ENCODE peak calls at places on chromosomes 5 and 9, in six cellular contexts. One of them, this sample, is unnamed.

GRCh38 chr9:107513464-107514092 is 24.0 kb upstream of the KLF4 start:
- DNase-seq in osteoblast: no peak
- DNase-seq in left colon: no peak
- DNase-seq in sciatic nerve: no peak
- DNase-seq in lower leg skin: no peak
- DNase-seq in GM12865: peak
- DNase-seq in this sample: no peak

GRCh38 chr5:109506556-109506955 is 96.8 kb upstream of the PJA2 start:
- DNase-seq in osteoblast: no peak
- DNase-seq in left colon: no peak
- DNase-seq in sciatic nerve: no peak
- DNase-seq in lower leg skin: no peak
- DNase-seq in GM12865: no peak
- DNase-seq in this sample: no peak

GRCh38 chr9:138048184-138048583 is 170.6 kb downstream of the CACNA1B start:
- DNase-seq in osteoblast: no peak
- DNase-seq in left colon: peak
- DNase-seq in sciatic nerve: no peak
- DNase-seq in lower leg skin: no peak
- DNase-seq in GM12865: no peak
- DNase-seq in this sample: no peak

GRCh38 chr9:12141422-12141821 is 551.8 kb upstream of the TYRP1 start:
- DNase-seq in osteoblast: no peak
- DNase-seq in left colon: no peak
- DNase-seq in sciatic nerve: no peak
- DNase-seq in lower leg skin: no peak
- DNase-seq in GM12865: no peak
- DNase-seq in this sample: no peak

GRCh38 chr5:67976812-67977455 is 238.6 kb upstream of the PIK3R1 start:
- DNase-seq in osteoblast: no peak
- DNase-seq in left colon: no peak
- DNase-seq in sciatic nerve: no peak
- DNase-seq in lower leg skin: no peak
- DNase-seq in GM12865: no peak
- DNase-seq in this sample: no peak

GRCh38 chr5:14676320-14676719 is 11.8 kb downstream of the OTULIN start:
- DNase-seq in osteoblast: peak
- DNase-seq in left colon: peak
- DNase-seq in sciatic nerve: no peak
- DNase-seq in lower leg skin: no peak
- DNase-seq in GM12865: peak
- DNase-seq in this sample: peak

GRCh38 chr5:159310492-159310891 is 19.8 kb downstream of the IL12B start:
- DNase-seq in osteoblast: peak
- DNase-seq in left colon: peak
- DNase-seq in sciatic nerve: no peak
- DNase-seq in lower leg skin: no peak
- DNase-seq in GM12865: peak
- DNase-seq in this sample: peak

GRCh38 chr5:132064738-132065331 is 4.4 kb downstream of the IL3 start:
- DNase-seq in osteoblast: peak
- DNase-seq in left colon: peak
- DNase-seq in sciatic nerve: peak
- DNase-seq in lower leg skin: peak
- DNase-seq in GM12865: peak
- DNase-seq in this sample: peak

GRCh38 chr9:72365525-72366256 is 683 bp upstream of the ZFAND5 start:
- DNase-seq in osteoblast: peak
- DNase-seq in left colon: peak
- DNase-seq in sciatic nerve: peak
- DNase-seq in lower leg skin: peak
- DNase-seq in GM12865: peak
- DNase-seq in this sample: peak

GRCh38 chr5:59799668-59800374 is 93.7 kb downstream of the PDE4D start:
- DNase-seq in osteoblast: no peak
- DNase-seq in left colon: no peak
- DNase-seq in sciatic nerve: no peak
- DNase-seq in lower leg skin: no peak
- DNase-seq in GM12865: peak
- DNase-seq in this sample: no peak

GRCh38 chr5:81544351-81545001 is 150.5 kb upstream of the ACOT12 start:
- DNase-seq in osteoblast: peak
- DNase-seq in left colon: no peak
- DNase-seq in sciatic nerve: no peak
- DNase-seq in lower leg skin: no peak
- DNase-seq in GM12865: no peak
- DNase-seq in this sample: no peak

GRCh38 chr5:89120719-89121118 is 237.7 kb upstream of the MEF2C start:
- DNase-seq in osteoblast: no peak
- DNase-seq in left colon: no peak
- DNase-seq in sciatic nerve: no peak
- DNase-seq in lower leg skin: no peak
- DNase-seq in GM12865: no peak
- DNase-seq in this sample: no peak

GRCh38 chr5:174101331-174101730 is 55.8 kb downstream of the NSG2 start:
- DNase-seq in osteoblast: no peak
- DNase-seq in left colon: no peak
- DNase-seq in sciatic nerve: no peak
- DNase-seq in lower leg skin: peak
- DNase-seq in GM12865: no peak
- DNase-seq in this sample: no peak

GRCh38 chr5:109695005-109695926 is 5.5 kb downstream of the MAN2A1 start:
- DNase-seq in osteoblast: no peak
- DNase-seq in left colon: no peak
- DNase-seq in sciatic nerve: no peak
- DNase-seq in lower leg skin: no peak
- DNase-seq in GM12865: peak
- DNase-seq in this sample: no peak

GRCh38 chr9:124553738-124554137 is 46.5 kb upstream of the NR5A1 start:
- DNase-seq in osteoblast: no peak
- DNase-seq in left colon: no peak
- DNase-seq in sciatic nerve: no peak
- DNase-seq in lower leg skin: no peak
- DNase-seq in GM12865: no peak
- DNase-seq in this sample: no peak

GRCh38 chr5:98514106-98514665 is 259.3 kb upstream of the RGMB start:
- DNase-seq in osteoblast: peak
- DNase-seq in left colon: no peak
- DNase-seq in sciatic nerve: no peak
- DNase-seq in lower leg skin: no peak
- DNase-seq in GM12865: no peak
- DNase-seq in this sample: no peak

GRCh38 chr5:170297589-170298462 is at the start of gene LCP2:
- DNase-seq in osteoblast: no peak
- DNase-seq in left colon: no peak
- DNase-seq in sciatic nerve: no peak
- DNase-seq in lower leg skin: peak
- DNase-seq in GM12865: peak
- DNase-seq in this sample: no peak

GRCh38 chr5:116572375-116573278 is 2.0 kb downstream of the SEMA6A start:
- DNase-seq in osteoblast: peak
- DNase-seq in left colon: peak
- DNase-seq in sciatic nerve: peak
- DNase-seq in lower leg skin: peak
- DNase-seq in GM12865: no peak
- DNase-seq in this sample: peak

GRCh38 chr9:89675403-89675771 is 70.6 kb downstream of the GADD45G start:
- DNase-seq in osteoblast: no peak
- DNase-seq in left colon: peak
- DNase-seq in sciatic nerve: no peak
- DNase-seq in lower leg skin: no peak
- DNase-seq in GM12865: no peak
- DNase-seq in this sample: no peak

GRCh38 chr9:128552744-128553221 is 396 bp downstream of the SPTAN1 start:
- DNase-seq in osteoblast: peak
- DNase-seq in left colon: peak
- DNase-seq in sciatic nerve: peak
- DNase-seq in lower leg skin: peak
- DNase-seq in GM12865: peak
- DNase-seq in this sample: peak

GRCh38 chr9:32703635-32704034 is 68.2 kb upstream of the TAF1L start:
- DNase-seq in osteoblast: no peak
- DNase-seq in left colon: no peak
- DNase-seq in sciatic nerve: no peak
- DNase-seq in lower leg skin: no peak
- DNase-seq in GM12865: peak
- DNase-seq in this sample: no peak

GRCh38 chr5:119328753-119329602 is 26.8 kb upstream of the TNFAIP8 start:
- DNase-seq in osteoblast: no peak
- DNase-seq in left colon: no peak
- DNase-seq in sciatic nerve: no peak
- DNase-seq in lower leg skin: no peak
- DNase-seq in GM12865: no peak
- DNase-seq in this sample: peak

GRCh38 chr5:57442080-57442839 is 40.4 kb downstream of the ACTBL2 start:
- DNase-seq in osteoblast: peak
- DNase-seq in left colon: no peak
- DNase-seq in sciatic nerve: no peak
- DNase-seq in lower leg skin: no peak
- DNase-seq in GM12865: peak
- DNase-seq in this sample: no peak

GRCh38 chr9:88355166-88355565 is 33.1 kb upstream of the SPIN1 start:
- DNase-seq in osteoblast: no peak
- DNase-seq in left colon: no peak
- DNase-seq in sciatic nerve: no peak
- DNase-seq in lower leg skin: no peak
- DNase-seq in GM12865: no peak
- DNase-seq in this sample: no peak

GRCh38 chr5:71830626-71831539 is 111.8 kb downstream of the CARTPT start:
- DNase-seq in osteoblast: peak
- DNase-seq in left colon: no peak
- DNase-seq in sciatic nerve: peak
- DNase-seq in lower leg skin: peak
- DNase-seq in GM12865: no peak
- DNase-seq in this sample: no peak

GRCh38 chr9:107147134-107147533 is 135.9 kb upstream of the RAD23B start:
- DNase-seq in osteoblast: no peak
- DNase-seq in left colon: no peak
- DNase-seq in sciatic nerve: no peak
- DNase-seq in lower leg skin: no peak
- DNase-seq in GM12865: no peak
- DNase-seq in this sample: no peak

GRCh38 chr9:115413304-115413703 is 295.3 kb upstream of the TNC start:
- DNase-seq in osteoblast: no peak
- DNase-seq in left colon: no peak
- DNase-seq in sciatic nerve: no peak
- DNase-seq in lower leg skin: no peak
- DNase-seq in GM12865: no peak
- DNase-seq in this sample: no peak

GRCh38 chr5:52356311-52356918 is 431.3 kb upstream of the ITGA1 start:
- DNase-seq in osteoblast: no peak
- DNase-seq in left colon: no peak
- DNase-seq in sciatic nerve: no peak
- DNase-seq in lower leg skin: no peak
- DNase-seq in GM12865: peak
- DNase-seq in this sample: no peak

GRCh38 chr9:89078860-89079259 is 87.6 kb downstream of the S1PR3 start:
- DNase-seq in osteoblast: no peak
- DNase-seq in left colon: no peak
- DNase-seq in sciatic nerve: no peak
- DNase-seq in lower leg skin: no peak
- DNase-seq in GM12865: no peak
- DNase-seq in this sample: no peak

GRCh38 chr5:41420509-41421067 is 89.8 kb downstream of the PLCXD3 start:
- DNase-seq in osteoblast: no peak
- DNase-seq in left colon: no peak
- DNase-seq in sciatic nerve: no peak
- DNase-seq in lower leg skin: no peak
- DNase-seq in GM12865: no peak
- DNase-seq in this sample: no peak

GRCh38 chr5:143261748-143262392 is 141.6 kb downstream of the NR3C1 start:
- DNase-seq in osteoblast: no peak
- DNase-seq in left colon: no peak
- DNase-seq in sciatic nerve: no peak
- DNase-seq in lower leg skin: no peak
- DNase-seq in GM12865: no peak
- DNase-seq in this sample: peak

GRCh38 chr9:114307323-114308250 is 15.3 kb upstream of the ORM1 start:
- DNase-seq in osteoblast: peak
- DNase-seq in left colon: peak
- DNase-seq in sciatic nerve: peak
- DNase-seq in lower leg skin: peak
- DNase-seq in GM12865: no peak
- DNase-seq in this sample: no peak

GRCh38 chr5:72633649-72634048 is 126.4 kb upstream of the ZNF366 start:
- DNase-seq in osteoblast: peak
- DNase-seq in left colon: no peak
- DNase-seq in sciatic nerve: no peak
- DNase-seq in lower leg skin: no peak
- DNase-seq in GM12865: no peak
- DNase-seq in this sample: no peak

GRCh38 chr9:128191406-128192046 is at the start of gene CIZ1:
- DNase-seq in osteoblast: peak
- DNase-seq in left colon: peak
- DNase-seq in sciatic nerve: peak
- DNase-seq in lower leg skin: peak
- DNase-seq in GM12865: peak
- DNase-seq in this sample: peak

GRCh38 chr5:111829701-111830100 is 72.7 kb upstream of the NREP start:
- DNase-seq in osteoblast: no peak
- DNase-seq in left colon: no peak
- DNase-seq in sciatic nerve: no peak
- DNase-seq in lower leg skin: no peak
- DNase-seq in GM12865: no peak
- DNase-seq in this sample: no peak

GRCh38 chr5:118009761-118010297 is 978.5 kb downstream of the DTWD2 start:
- DNase-seq in osteoblast: no peak
- DNase-seq in left colon: no peak
- DNase-seq in sciatic nerve: no peak
- DNase-seq in lower leg skin: no peak
- DNase-seq in GM12865: no peak
- DNase-seq in this sample: no peak

GRCh38 chr9:16515207-16515606 is 355.3 kb downstream of the BNC2 start:
- DNase-seq in osteoblast: no peak
- DNase-seq in left colon: no peak
- DNase-seq in sciatic nerve: no peak
- DNase-seq in lower leg skin: no peak
- DNase-seq in GM12865: no peak
- DNase-seq in this sample: no peak

GRCh38 chr9:6931913-6932312 is 174.1 kb downstream of the KDM4C start:
- DNase-seq in osteoblast: peak
- DNase-seq in left colon: peak
- DNase-seq in sciatic nerve: no peak
- DNase-seq in lower leg skin: no peak
- DNase-seq in GM12865: no peak
- DNase-seq in this sample: peak

GRCh38 chr9:131593255-131593820 is 48.0 kb downstream of the PRRT1B start:
- DNase-seq in osteoblast: peak
- DNase-seq in left colon: no peak
- DNase-seq in sciatic nerve: no peak
- DNase-seq in lower leg skin: no peak
- DNase-seq in GM12865: no peak
- DNase-seq in this sample: no peak

GRCh38 chr5:2038337-2039179 is 155.8 kb upstream of the IRX4 start:
- DNase-seq in osteoblast: peak
- DNase-seq in left colon: no peak
- DNase-seq in sciatic nerve: peak
- DNase-seq in lower leg skin: peak
- DNase-seq in GM12865: peak
- DNase-seq in this sample: peak